ENCODE peak calls at places on chromosomes 1 and 21, in ten cellular contexts. One of them, this sample, is unnamed.

GRCh38 chr1:154747841-154748766 is 122.0 kb downstream of the KCNN3 start:
- DNase-seq in SK-N-SH: peak
- DNase-seq in GM23248: peak
- DNase-seq in keratinocyte: no peak
- DNase-seq in neural progenitor cell: peak
- DNase-seq in K562: no peak
- DNase-seq in IMR-90: no peak
- DNase-seq in fibroblast of lung: peak
- DNase-seq in MM.1S: peak
- DNase-seq in mesendoderm: no peak
- DNase-seq in this sample: peak

GRCh38 chr1:220631238-220631842 is 58.8 kb upstream of the C1orf115 start:
- DNase-seq in SK-N-SH: no peak
- DNase-seq in GM23248: no peak
- DNase-seq in keratinocyte: no peak
- DNase-seq in neural progenitor cell: no peak
- DNase-seq in K562: no peak
- DNase-seq in IMR-90: no peak
- DNase-seq in fibroblast of lung: peak
- DNase-seq in MM.1S: no peak
- DNase-seq in mesendoderm: peak
- DNase-seq in this sample: no peak

GRCh38 chr1:151060241-151061011 is at the start of gene MLLT11:
- DNase-seq in SK-N-SH: peak
- DNase-seq in GM23248: peak
- DNase-seq in keratinocyte: no peak
- DNase-seq in neural progenitor cell: peak
- DNase-seq in K562: peak
- DNase-seq in IMR-90: peak
- DNase-seq in fibroblast of lung: peak
- DNase-seq in MM.1S: no peak
- DNase-seq in mesendoderm: peak
- DNase-seq in this sample: peak

GRCh38 chr1:177001556-177001955 is 163.0 kb downstream of the ASTN1 start:
- DNase-seq in SK-N-SH: no peak
- DNase-seq in GM23248: no peak
- DNase-seq in keratinocyte: no peak
- DNase-seq in neural progenitor cell: no peak
- DNase-seq in K562: no peak
- DNase-seq in IMR-90: no peak
- DNase-seq in fibroblast of lung: no peak
- DNase-seq in MM.1S: no peak
- DNase-seq in mesendoderm: no peak
- DNase-seq in this sample: no peak

GRCh38 chr1:158019177-158019868 is 25.9 kb downstream of the KIRREL1 start:
- DNase-seq in SK-N-SH: no peak
- DNase-seq in GM23248: peak
- DNase-seq in keratinocyte: no peak
- DNase-seq in neural progenitor cell: peak
- DNase-seq in K562: no peak
- DNase-seq in IMR-90: peak
- DNase-seq in fibroblast of lung: peak
- DNase-seq in MM.1S: no peak
- DNase-seq in mesendoderm: peak
- DNase-seq in this sample: peak

GRCh38 chr1:85992756-85993155 is 163.8 kb downstream of the COL24A1 start:
- DNase-seq in SK-N-SH: no peak
- DNase-seq in GM23248: peak
- DNase-seq in keratinocyte: no peak
- DNase-seq in neural progenitor cell: no peak
- DNase-seq in K562: no peak
- DNase-seq in IMR-90: peak
- DNase-seq in fibroblast of lung: peak
- DNase-seq in MM.1S: peak
- DNase-seq in mesendoderm: no peak
- DNase-seq in this sample: no peak

GRCh38 chr1:110495926-110496600 is 22.9 kb downstream of the KCNA10 start:
- DNase-seq in SK-N-SH: peak
- DNase-seq in GM23248: peak
- DNase-seq in keratinocyte: no peak
- DNase-seq in neural progenitor cell: peak
- DNase-seq in K562: peak
- DNase-seq in IMR-90: peak
- DNase-seq in fibroblast of lung: peak
- DNase-seq in MM.1S: peak
- DNase-seq in mesendoderm: peak
- DNase-seq in this sample: peak

GRCh38 chr1:198175418-198176170 is 18.8 kb downstream of the NEK7 start:
- DNase-seq in SK-N-SH: no peak
- DNase-seq in GM23248: peak
- DNase-seq in keratinocyte: no peak
- DNase-seq in neural progenitor cell: no peak
- DNase-seq in K562: no peak
- DNase-seq in IMR-90: peak
- DNase-seq in fibroblast of lung: peak
- DNase-seq in MM.1S: no peak
- DNase-seq in mesendoderm: no peak
- DNase-seq in this sample: no peak

GRCh38 chr1:109840011-109840629 is 70.5 kb upstream of the CSF1 start:
- DNase-seq in SK-N-SH: no peak
- DNase-seq in GM23248: no peak
- DNase-seq in keratinocyte: no peak
- DNase-seq in neural progenitor cell: no peak
- DNase-seq in K562: no peak
- DNase-seq in IMR-90: peak
- DNase-seq in fibroblast of lung: peak
- DNase-seq in MM.1S: no peak
- DNase-seq in mesendoderm: no peak
- DNase-seq in this sample: no peak

GRCh38 chr1:30329263-30329753 is 394.1 kb downstream of the MATN1 start:
- DNase-seq in SK-N-SH: no peak
- DNase-seq in GM23248: no peak
- DNase-seq in keratinocyte: no peak
- DNase-seq in neural progenitor cell: no peak
- DNase-seq in K562: no peak
- DNase-seq in IMR-90: no peak
- DNase-seq in fibroblast of lung: no peak
- DNase-seq in MM.1S: no peak
- DNase-seq in mesendoderm: no peak
- DNase-seq in this sample: peak

GRCh38 chr1:178341218-178341956 is 155.4 kb downstream of the CLEC20A start:
- DNase-seq in SK-N-SH: peak
- DNase-seq in GM23248: peak
- DNase-seq in keratinocyte: peak
- DNase-seq in neural progenitor cell: peak
- DNase-seq in K562: no peak
- DNase-seq in IMR-90: peak
- DNase-seq in fibroblast of lung: peak
- DNase-seq in MM.1S: no peak
- DNase-seq in mesendoderm: peak
- DNase-seq in this sample: peak

GRCh38 chr1:236516929-236517704 is 6.7 kb upstream of the LGALS8 start:
- DNase-seq in SK-N-SH: no peak
- DNase-seq in GM23248: peak
- DNase-seq in keratinocyte: no peak
- DNase-seq in neural progenitor cell: no peak
- DNase-seq in K562: no peak
- DNase-seq in IMR-90: peak
- DNase-seq in fibroblast of lung: peak
- DNase-seq in MM.1S: no peak
- DNase-seq in mesendoderm: no peak
- DNase-seq in this sample: no peak

GRCh38 chr1:41021526-41022308 is at the start of gene SLFNL1:
- DNase-seq in SK-N-SH: peak
- DNase-seq in GM23248: no peak
- DNase-seq in keratinocyte: no peak
- DNase-seq in neural progenitor cell: peak
- DNase-seq in K562: peak
- DNase-seq in IMR-90: peak
- DNase-seq in fibroblast of lung: peak
- DNase-seq in MM.1S: no peak
- DNase-seq in mesendoderm: peak
- DNase-seq in this sample: peak

GRCh38 chr1:94245747-94246438 is 8.5 kb upstream of the ARHGAP29 start:
- DNase-seq in SK-N-SH: no peak
- DNase-seq in GM23248: peak
- DNase-seq in keratinocyte: no peak
- DNase-seq in neural progenitor cell: no peak
- DNase-seq in K562: no peak
- DNase-seq in IMR-90: peak
- DNase-seq in fibroblast of lung: no peak
- DNase-seq in MM.1S: no peak
- DNase-seq in mesendoderm: no peak
- DNase-seq in this sample: no peak

GRCh38 chr21:45539796-45540600 is 2.2 kb downstream of the SLC19A1 start:
- DNase-seq in SK-N-SH: no peak
- DNase-seq in GM23248: no peak
- DNase-seq in keratinocyte: no peak
- DNase-seq in neural progenitor cell: no peak
- DNase-seq in K562: no peak
- DNase-seq in IMR-90: no peak
- DNase-seq in fibroblast of lung: no peak
- DNase-seq in MM.1S: no peak
- DNase-seq in mesendoderm: no peak
- DNase-seq in this sample: peak

GRCh38 chr1:54350360-54350759 is 55.8 kb downstream of the SSBP3 start:
- DNase-seq in SK-N-SH: no peak
- DNase-seq in GM23248: no peak
- DNase-seq in keratinocyte: no peak
- DNase-seq in neural progenitor cell: no peak
- DNase-seq in K562: no peak
- DNase-seq in IMR-90: no peak
- DNase-seq in fibroblast of lung: no peak
- DNase-seq in MM.1S: no peak
- DNase-seq in mesendoderm: no peak
- DNase-seq in this sample: no peak
- H3K4me3 ChIP-seq in SK-N-SH: no peak
- H3K4me3 ChIP-seq in GM23248: no peak
- H3K4me3 ChIP-seq in keratinocyte: no peak
- H3K4me3 ChIP-seq in neural progenitor cell: no peak
- H3K4me3 ChIP-seq in K562: no peak
- H3K4me3 ChIP-seq in IMR-90: no peak
- H3K4me3 ChIP-seq in fibroblast of lung: no peak
- H3K4me3 ChIP-seq in MM.1S: no peak
- H3K4me3 ChIP-seq in mesendoderm: no peak
- H3K4me3 ChIP-seq in this sample: no peak

GRCh38 chr1:108661030-108661609 is at the start of gene HENMT1:
- DNase-seq in SK-N-SH: peak
- DNase-seq in GM23248: peak
- DNase-seq in keratinocyte: no peak
- DNase-seq in neural progenitor cell: peak
- DNase-seq in K562: no peak
- DNase-seq in IMR-90: peak
- DNase-seq in fibroblast of lung: peak
- DNase-seq in MM.1S: peak
- DNase-seq in mesendoderm: peak
- DNase-seq in this sample: peak
- H3K9ac ChIP-seq in SK-N-SH: no peak
- H3K9ac ChIP-seq in GM23248: peak
- H3K9ac ChIP-seq in keratinocyte: peak
- H3K9ac ChIP-seq in neural progenitor cell: no peak
- H3K9ac ChIP-seq in K562: no peak
- H3K9ac ChIP-seq in IMR-90: peak
- H3K9ac ChIP-seq in fibroblast of lung: peak
- H3K9ac ChIP-seq in MM.1S: peak
- H3K9ac ChIP-seq in mesendoderm: peak
- H3K9ac ChIP-seq in this sample: peak

GRCh38 chr1:203038217-203038741 is 12.0 kb downstream of the PPFIA4 start:
- DNase-seq in SK-N-SH: no peak
- DNase-seq in GM23248: peak
- DNase-seq in keratinocyte: peak
- DNase-seq in neural progenitor cell: no peak
- DNase-seq in K562: no peak
- DNase-seq in IMR-90: peak
- DNase-seq in fibroblast of lung: peak
- DNase-seq in MM.1S: peak
- DNase-seq in mesendoderm: no peak
- DNase-seq in this sample: peak
- H3K27ac ChIP-seq in SK-N-SH: no peak
- H3K27ac ChIP-seq in GM23248: peak
- H3K27ac ChIP-seq in keratinocyte: no peak
- H3K27ac ChIP-seq in neural progenitor cell: no peak
- H3K27ac ChIP-seq in K562: no peak
- H3K27ac ChIP-seq in IMR-90: no peak
- H3K27ac ChIP-seq in fibroblast of lung: no peak
- H3K27ac ChIP-seq in MM.1S: peak
- H3K27ac ChIP-seq in mesendoderm: no peak
- H3K27ac ChIP-seq in this sample: no peak

DNA sequence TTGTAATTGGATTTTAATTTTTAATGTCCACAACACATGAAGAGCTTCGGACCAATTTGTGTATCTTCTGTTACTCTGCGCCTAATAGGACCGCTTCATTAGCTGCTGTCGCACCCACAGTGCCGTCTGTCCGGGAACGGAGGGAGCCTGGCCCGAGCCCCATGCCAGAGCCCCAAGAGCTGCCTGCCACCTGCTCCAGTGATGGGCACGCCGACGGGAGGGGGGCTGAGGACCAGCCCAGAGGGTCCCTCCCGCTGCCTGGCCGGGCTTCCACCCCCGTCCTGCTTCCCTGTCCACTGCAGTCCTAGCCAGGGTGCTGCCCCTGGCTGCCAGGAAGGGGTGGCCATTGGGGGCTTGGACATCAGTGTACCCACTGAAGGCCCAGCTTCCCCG is 30.3 kb upstream of the PLCH2 start:
- DNase-seq in SK-N-SH: no peak
- DNase-seq in GM23248: no peak
- DNase-seq in keratinocyte: no peak
- DNase-seq in neural progenitor cell: no peak
- DNase-seq in K562: no peak
- DNase-seq in IMR-90: no peak
- DNase-seq in fibroblast of lung: no peak
- DNase-seq in MM.1S: no peak
- DNase-seq in mesendoderm: no peak
- DNase-seq in this sample: no peak
- H3K4me3 ChIP-seq in SK-N-SH: no peak
- H3K4me3 ChIP-seq in GM23248: no peak
- H3K4me3 ChIP-seq in keratinocyte: no peak
- H3K4me3 ChIP-seq in neural progenitor cell: no peak
- H3K4me3 ChIP-seq in K562: no peak
- H3K4me3 ChIP-seq in IMR-90: no peak
- H3K4me3 ChIP-seq in fibroblast of lung: no peak
- H3K4me3 ChIP-seq in MM.1S: no peak
- H3K4me3 ChIP-seq in mesendoderm: no peak
- H3K4me3 ChIP-seq in this sample: no peak

This sample was measured in endodermal cell.